ENCODE peak calls at places on chromosome 18, in nine cellular contexts. X is HCT116, I is H54, Z is GM12891, L is heart left ventricle, E is A549, Q is HepG2, H is lower leg skin, S is endothelial cell of umbilical vein. R is an unnamed sample.

GRCh38 chr18:63905361-63905760 is 2.4 kb upstream of the SERPINB10 start:
- DNase-seq in X (no peak), I (no peak), Z (no peak), L (no peak), E (no peak), Q (no peak), H (no peak), S (no peak), R (no peak)

GRCh38 chr18:75247601-75248421 is 37.2 kb downstream of the TSHZ1 start:
- DNase-seq in X (no peak), I (no peak), Z (no peak), L (no peak), E (peak), Q (peak), H (no peak), S (peak), R (peak)

GRCh38 chr18:48125724-48126123 is 195.3 kb upstream of the SMAD2 start:
- DNase-seq in X (no peak), I (no peak), Z (no peak), L (no peak), E (no peak), Q (no peak), H (no peak), S (no peak), R (no peak)

GRCh38 chr18:9536354-9537152 is 61.2 kb downstream of the RALBP1 start:
- DNase-seq in X (no peak), I (no peak), Z (no peak), L (no peak), E (no peak), Q (no peak), H (no peak), S (no peak), R (no peak)

GRCh38 chr18:35588995-35589394 is 7.5 kb downstream of the GALNT1 start:
- DNase-seq in X (no peak), I (no peak), Z (no peak), L (no peak), E (no peak), Q (peak), H (no peak), S (peak), R (peak)

GRCh38 chr18:31983976-31984375 is 34.6 kb upstream of the RNF125 start:
- DNase-seq in X (no peak), I (no peak), Z (no peak), L (no peak), E (no peak), Q (no peak), H (no peak), S (no peak), R (no peak)

GRCh38 chr18:6406910-6407470 is 7.7 kb downstream of the L3MBTL4 start:
- DNase-seq in X (no peak), I (no peak), Z (no peak), L (no peak), E (no peak), Q (peak), H (no peak), S (no peak), R (no peak)

GRCh38 chr18:44848931-44849330 is 168.2 kb downstream of the SETBP1 start:
- DNase-seq in X (no peak), I (no peak), Z (no peak), L (no peak), E (no peak), Q (no peak), H (no peak), S (no peak), R (no peak)

GRCh38 chr18:34224423-34225217 is at the start of gene NOL4:
- DNase-seq in X (no peak), I (no peak), Z (no peak), L (peak), E (peak), Q (peak), H (no peak), S (peak), R (no peak)

GRCh38 chr18:5417342-5417741 is 121.8 kb upstream of the ZBTB14 start:
- DNase-seq in X (no peak), I (no peak), Z (no peak), L (no peak), E (no peak), Q (no peak), H (no peak), S (no peak), R (no peak)

GRCh38 chr18:33113421-33113820 is 327.1 kb downstream of the CCDC178 start:
- DNase-seq in X (no peak), I (no peak), Z (no peak), L (no peak), E (no peak), Q (no peak), H (no peak), S (no peak), R (no peak)

GRCh38 chr18:37425182-37425581 is 140.4 kb downstream of the CELF4 start:
- DNase-seq in X (no peak), I (no peak), Z (no peak), L (no peak), E (no peak), Q (no peak), H (no peak), S (no peak), R (no peak)

GRCh38 chr18:78986018-78986481 is 6.4 kb downstream of the SALL3 start:
- DNase-seq in X (peak), I (no peak), Z (no peak), L (no peak), E (peak), Q (peak), H (no peak), S (peak), R (peak)

GRCh38 chr18:13893418-13893760 is 21.9 kb downstream of the MC2R start:
- DNase-seq in X (no peak), I (no peak), Z (peak), L (no peak), E (no peak), Q (no peak), H (no peak), S (no peak), R (no peak)

GRCh38 chr18:48791636-48792105 is 159.1 kb downstream of the SMAD7 start:
- DNase-seq in X (no peak), I (no peak), Z (no peak), L (peak), E (no peak), Q (no peak), H (no peak), S (no peak), R (no peak)

GRCh38 chr18:80034852-80035406 is 695 bp downstream of the RBFA start:
- DNase-seq in X (no peak), I (no peak), Z (no peak), L (no peak), E (no peak), Q (no peak), H (no peak), S (peak), R (peak)

GRCh38 chr18:80034068-80034851 is at the start of gene RBFA:
- DNase-seq in X (peak), I (peak), Z (peak), L (peak), E (peak), Q (peak), H (peak), S (peak), R (peak)

GRCh38 chr18:80029690-80030089 is 4.5 kb upstream of the RBFA start:
- DNase-seq in X (no peak), I (no peak), Z (no peak), L (no peak), E (no peak), Q (no peak), H (no peak), S (no peak), R (peak)

GRCh38 chr18:80035997-80036396 is 1.8 kb downstream of the RBFA start:
- DNase-seq in X (no peak), I (no peak), Z (no peak), L (no peak), E (no peak), Q (no peak), H (no peak), S (no peak), R (peak)

DNA sequence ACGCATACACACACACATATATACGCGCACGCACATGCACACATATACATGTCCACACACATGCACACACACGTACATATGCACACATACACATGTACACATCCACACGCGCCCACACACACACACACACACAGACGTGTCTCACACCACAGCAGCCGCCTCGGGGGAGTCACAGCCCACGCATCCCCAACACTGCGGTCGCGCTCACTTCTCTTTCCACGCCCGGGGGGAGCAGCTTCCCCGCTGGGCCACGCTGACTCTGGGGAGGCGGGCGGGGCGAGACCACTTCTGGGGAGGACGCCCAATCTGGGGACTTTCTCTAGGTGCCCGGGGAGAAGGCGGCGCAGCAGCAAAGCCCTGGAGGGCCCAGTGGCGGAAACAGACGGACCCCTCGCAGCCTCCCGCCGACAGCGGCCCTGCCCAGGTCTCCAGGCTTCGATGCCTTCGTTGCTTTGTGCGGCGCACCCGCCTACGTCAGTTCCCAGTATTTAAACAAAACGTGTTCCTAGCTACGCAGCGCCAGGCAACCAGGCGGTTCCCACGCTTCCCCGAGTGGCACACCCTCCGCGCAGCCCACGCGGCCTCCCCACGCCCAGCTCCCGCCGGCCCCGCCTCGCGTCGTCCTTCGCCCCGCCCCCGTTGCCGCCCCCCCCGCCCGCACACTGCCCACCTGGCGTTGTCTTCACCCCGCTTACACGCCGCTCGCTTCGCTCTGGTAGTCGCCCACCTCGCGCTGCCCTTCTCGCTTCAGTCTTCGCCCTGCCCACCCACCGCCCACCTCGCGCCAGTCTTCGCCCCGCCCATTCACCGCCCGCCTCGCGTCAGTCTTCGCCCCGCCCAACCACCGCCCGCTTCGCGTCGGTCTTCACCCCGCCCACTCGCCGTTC is 810 bp upstream of the RBFA start:
- DNase-seq in X (no peak), I (peak), Z (no peak), L (no peak), E (peak), Q (no peak), H (peak), S (no peak), R (peak)
- TF ChIP-seq POLR2A in X (no peak), I (no peak), Z (no peak), L (no peak), E (peak), Q (peak), H (no peak), S (no peak), R (no peak)

DNA sequence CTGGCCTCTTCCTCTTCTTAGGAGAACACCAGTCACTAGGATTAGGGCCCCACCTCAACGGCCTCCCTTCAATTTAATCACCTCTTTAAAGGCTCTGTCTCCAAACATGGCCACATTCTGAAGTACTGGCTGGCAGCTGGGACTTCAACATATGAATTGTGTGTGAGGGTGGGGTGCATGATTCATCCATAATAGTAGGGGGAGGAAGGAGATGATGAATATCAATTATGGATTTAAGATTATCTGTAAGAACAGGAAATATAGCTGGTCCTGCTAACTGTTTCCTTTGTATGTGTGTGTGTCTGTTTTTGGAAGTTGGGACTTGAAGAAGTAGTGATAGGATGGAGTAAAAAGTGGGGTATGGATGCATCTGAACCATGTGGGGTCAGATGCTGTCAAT is 14.7 kb upstream of the EPG5 start:
- DNase-seq in X (no peak), I (no peak), Z (no peak), L (no peak), E (no peak), Q (no peak), H (no peak), S (no peak), R (no peak)
- TF ChIP-seq POLR2A in X (no peak), I (no peak), Z (no peak), L (no peak), E (no peak), Q (no peak), H (no peak), S (no peak), R (no peak)

GRCh38 chr18:23619388-23619873 is 33.1 kb upstream of the NPC1 start:
- DNase-seq in X (no peak), I (peak), Z (peak), L (no peak), E (no peak), Q (no peak), H (no peak), S (peak), R (no peak)
- TF ChIP-seq POLR2A in X (no peak), I (no peak), Z (no peak), L (no peak), E (no peak), Q (no peak), H (no peak), S (no peak), R (no peak)

DNA sequence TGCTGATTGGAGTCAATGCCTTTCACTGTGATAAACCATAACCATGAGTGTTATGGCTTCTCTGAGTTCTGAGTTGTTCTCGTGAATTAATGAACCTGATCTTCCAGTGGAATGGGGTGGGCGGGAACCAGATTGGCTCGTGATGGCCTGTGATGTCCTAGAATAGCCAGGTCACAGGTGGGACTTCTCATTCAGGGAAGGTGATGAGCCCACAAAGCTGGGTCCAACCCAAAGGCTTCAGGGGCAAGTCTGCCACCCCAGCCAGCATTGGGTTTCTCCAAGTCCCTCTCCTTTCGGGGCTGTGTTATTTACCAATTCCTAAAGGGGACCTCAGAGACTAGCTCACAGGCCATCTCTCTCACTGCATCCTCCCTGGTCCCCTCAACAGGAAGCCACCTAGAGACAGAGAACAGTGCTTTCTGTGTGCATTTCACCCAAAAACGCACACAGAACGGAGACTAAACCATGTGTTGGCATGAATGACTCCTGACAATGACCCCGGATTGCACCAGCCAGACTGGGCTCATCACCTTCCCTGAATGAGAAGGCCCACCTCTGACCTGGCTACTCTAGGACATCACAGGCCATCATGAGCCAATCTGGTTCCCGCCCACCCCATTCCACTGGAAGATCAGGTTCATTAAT is 85.5 kb downstream of the MALT1 start:
- DNase-seq in X (no peak), I (no peak), Z (no peak), L (no peak), E (no peak), Q (no peak), H (no peak), S (no peak), R (no peak)
- TF ChIP-seq POLR2A in X (no peak), I (no peak), Z (no peak), L (no peak), E (no peak), Q (no peak), H (no peak), S (no peak), R (no peak)

R was measured in erythroblast.